ENCODE peak calls at places on chromosomes 1 and 21, in nine cellular contexts. One of them, this sample, is unnamed.
A peak's percentile ranks its signal among the peaks of the same experiment; 100 is the strongest.

GRCh38 chr21:38242036-38242435 is 14.8 kb upstream of the KCNJ15 start:
- DNase-seq in small intestine: no peak
- DNase-seq in OCI-M1: no peak
- DNase-seq in GDM1: no peak
- DNase-seq in colonic mucosa: no peak
- DNase-seq in cardiac muscle cell: no peak
- DNase-seq in activated naive CD4-positive, alpha-beta T cell: no peak
- DNase-seq in iris pigment epithelial cell: no peak
- DNase-seq in Ammon's horn: no peak
- DNase-seq in this sample: no peak

GRCh38 chr1:230170153-230170547 is 103.1 kb downstream of the GALNT2 start:
- DNase-seq in activated naive CD4-positive, alpha-beta T cell: no peak
- DNase-seq in cardiac muscle cell: no peak
- DNase-seq in Ammon's horn: no peak
- DNase-seq in OCI-M1: no peak
- DNase-seq in GDM1: no peak
- DNase-seq in colonic mucosa: no peak
- DNase-seq in small intestine: no peak
- DNase-seq in iris pigment epithelial cell: no peak
- DNase-seq in this sample: no peak

GRCh38 chr1:45493116-45493697 is 2.2 kb upstream of the TESK2 start:
- DNase-seq in Ammon's horn: peak; percentile 83
- DNase-seq in OCI-M1: peak; percentile 82
- DNase-seq in colonic mucosa: peak; percentile 62
- DNase-seq in iris pigment epithelial cell: peak; percentile 60
- DNase-seq in GDM1: peak; percentile 20
- DNase-seq in cardiac muscle cell: peak; percentile 73
- DNase-seq in activated naive CD4-positive, alpha-beta T cell: no peak
- DNase-seq in small intestine: peak; percentile 69
- DNase-seq in this sample: no peak

GRCh38 chr1:33654267-33654832 is 181.9 kb downstream of the ZSCAN20 start:
- DNase-seq in colonic mucosa: no peak
- DNase-seq in Ammon's horn: no peak
- DNase-seq in iris pigment epithelial cell: peak; percentile 16
- DNase-seq in small intestine: peak; percentile 14
- DNase-seq in OCI-M1: peak; percentile 3
- DNase-seq in activated naive CD4-positive, alpha-beta T cell: no peak
- DNase-seq in cardiac muscle cell: peak; percentile 17
- DNase-seq in GDM1: no peak
- DNase-seq in this sample: no peak

GRCh38 chr1:20389551-20389950 is 96.5 kb downstream of the CAMK2N1 start:
- DNase-seq in colonic mucosa: no peak
- DNase-seq in small intestine: no peak
- DNase-seq in OCI-M1: no peak
- DNase-seq in cardiac muscle cell: no peak
- DNase-seq in iris pigment epithelial cell: no peak
- DNase-seq in Ammon's horn: no peak
- DNase-seq in GDM1: no peak
- DNase-seq in activated naive CD4-positive, alpha-beta T cell: no peak
- DNase-seq in this sample: no peak

GRCh38 chr1:151403612-151404011 is 4.2 kb downstream of the PSMB4 start:
- DNase-seq in OCI-M1: no peak
- DNase-seq in Ammon's horn: no peak
- DNase-seq in cardiac muscle cell: no peak
- DNase-seq in iris pigment epithelial cell: no peak
- DNase-seq in GDM1: no peak
- DNase-seq in colonic mucosa: no peak
- DNase-seq in activated naive CD4-positive, alpha-beta T cell: no peak
- DNase-seq in small intestine: no peak
- DNase-seq in this sample: no peak

GRCh38 chr1:179744401-179745130 is 1.5 kb downstream of the FAM163A start:
- DNase-seq in iris pigment epithelial cell: no peak
- DNase-seq in activated naive CD4-positive, alpha-beta T cell: no peak
- DNase-seq in GDM1: no peak
- DNase-seq in small intestine: no peak
- DNase-seq in cardiac muscle cell: no peak
- DNase-seq in Ammon's horn: no peak
- DNase-seq in colonic mucosa: no peak
- DNase-seq in OCI-M1: no peak
- DNase-seq in this sample: no peak

GRCh38 chr21:44576025-44576420 is 2.5 kb downstream of the KRTAP10-4 start:
- DNase-seq in cardiac muscle cell: no peak
- DNase-seq in small intestine: no peak
- DNase-seq in colonic mucosa: no peak
- DNase-seq in GDM1: no peak
- DNase-seq in iris pigment epithelial cell: no peak
- DNase-seq in activated naive CD4-positive, alpha-beta T cell: no peak
- DNase-seq in Ammon's horn: no peak
- DNase-seq in OCI-M1: no peak
- DNase-seq in this sample: no peak

GRCh38 chr1:168341576-168341975 is 60.9 kb downstream of the TBX19 start:
- DNase-seq in activated naive CD4-positive, alpha-beta T cell: no peak
- DNase-seq in iris pigment epithelial cell: peak; percentile 73
- DNase-seq in OCI-M1: no peak
- DNase-seq in GDM1: no peak
- DNase-seq in colonic mucosa: no peak
- DNase-seq in cardiac muscle cell: peak; percentile 62
- DNase-seq in small intestine: no peak
- DNase-seq in Ammon's horn: no peak
- DNase-seq in this sample: no peak

GRCh38 chr21:40054403-40054802 is 187.2 kb downstream of the PCP4 start:
- DNase-seq in OCI-M1: no peak
- DNase-seq in Ammon's horn: no peak
- DNase-seq in activated naive CD4-positive, alpha-beta T cell: no peak
- DNase-seq in small intestine: peak; percentile 44
- DNase-seq in cardiac muscle cell: no peak
- DNase-seq in colonic mucosa: peak; percentile 75
- DNase-seq in iris pigment epithelial cell: no peak
- DNase-seq in GDM1: no peak
- DNase-seq in this sample: no peak

GRCh38 chr1:20339811-20340457 is 49.3 kb downstream of the VWA5B1 start:
- DNase-seq in Ammon's horn: no peak
- DNase-seq in GDM1: no peak
- DNase-seq in small intestine: no peak
- DNase-seq in OCI-M1: no peak
- DNase-seq in iris pigment epithelial cell: no peak
- DNase-seq in colonic mucosa: no peak
- DNase-seq in activated naive CD4-positive, alpha-beta T cell: no peak
- DNase-seq in cardiac muscle cell: no peak
- DNase-seq in this sample: no peak

GRCh38 chr1:33640114-33640660 is 167.7 kb downstream of the ZSCAN20 start:
- DNase-seq in activated naive CD4-positive, alpha-beta T cell: no peak
- DNase-seq in Ammon's horn: no peak
- DNase-seq in iris pigment epithelial cell: no peak
- DNase-seq in colonic mucosa: no peak
- DNase-seq in OCI-M1: no peak
- DNase-seq in GDM1: no peak
- DNase-seq in cardiac muscle cell: peak; percentile 25
- DNase-seq in small intestine: no peak
- DNase-seq in this sample: no peak

This sample was measured in coronary artery.